ENCODE peak calls at places on chromosome 5, in six cellular contexts. K is IMR-90, S is GM12878, E is ovary, O is heart left ventricle, D is lower leg skin. X is an unnamed sample.

GRCh38 chr5:98913911-98914310 is 14.9 kb downstream of the CHD1 start:
- DNase-seq in K (no peak), S (no peak), E (no peak), O (no peak), D (no peak), X (no peak)

GRCh38 chr5:119287547-119288073 is 68.2 kb upstream of the TNFAIP8 start:
- DNase-seq in K (peak; percentile 32), S (no peak), E (no peak), O (no peak), D (no peak), X (no peak)

GRCh38 chr5:33850100-33850594 is 41.6 kb downstream of the ADAMTS12 start:
- DNase-seq in K (peak; percentile 75), S (peak; percentile 99), E (no peak), O (no peak), D (no peak), X (peak; percentile 51)

GRCh38 chr5:147384346-147385193 is 125.3 kb downstream of the DPYSL3 start:
- DNase-seq in K (no peak), S (no peak), E (no peak), O (no peak), D (no peak), X (no peak)

GRCh38 chr5:157591766-157592165 is 16.2 kb upstream of the ADAM19 start:
- DNase-seq in K (no peak), S (no peak), E (no peak), O (no peak), D (no peak), X (no peak)

GRCh38 chr5:110288766-110289165 is 437.7 kb downstream of the TMEM232 start:
- DNase-seq in K (no peak), S (no peak), E (no peak), O (no peak), D (no peak), X (no peak)

GRCh38 chr5:168875839-168876238 is 296.7 kb upstream of the PANK3 start:
- DNase-seq in K (no peak), S (no peak), E (no peak), O (no peak), D (no peak), X (no peak)

GRCh38 chr5:55634204-55634785 is 77.8 kb downstream of the SLC38A9 start:
- DNase-seq in K (peak; percentile 15), S (no peak), E (no peak), O (peak; percentile 29), D (peak; percentile 31), X (peak; percentile 36)

GRCh38 chr5:66138572-66139116 is 5.5 kb upstream of the SREK1 start:
- DNase-seq in K (no peak), S (no peak), E (no peak), O (no peak), D (no peak), X (no peak)

DNA sequence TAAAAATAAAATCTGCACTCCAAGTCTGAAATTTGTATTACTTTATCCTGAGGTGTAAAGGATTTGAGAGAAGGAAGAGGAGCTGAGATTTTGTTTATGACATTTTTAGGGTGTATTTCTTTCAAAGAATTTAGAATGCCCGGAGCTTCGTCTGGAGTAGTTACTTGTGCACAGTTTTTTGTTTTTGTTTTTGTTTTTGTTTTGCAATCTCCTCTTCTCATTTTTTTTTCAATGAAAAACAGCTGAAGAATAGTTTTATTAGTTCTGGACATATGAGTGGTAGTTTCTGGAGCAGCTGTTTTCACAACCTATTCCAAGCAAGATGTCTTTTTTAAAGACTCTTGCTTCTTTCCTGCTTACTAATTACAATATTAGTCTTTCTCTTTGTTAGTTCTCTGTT is 408.2 kb upstream of the PTGER4 start:
- DNase-seq in K (no peak), S (no peak), E (no peak), O (no peak), D (no peak), X (no peak)
- TF ChIP-seq CTCF in K (no peak), S (no peak), E (no peak), O (no peak), D (no peak), X (no peak)

GRCh38 chr5:3331819-3332218 is 263.8 kb upstream of the IRX1 start:
- DNase-seq in K (no peak), S (no peak), E (no peak), O (no peak), D (no peak), X (no peak)
- TF ChIP-seq POLR2A in K (no peak), S (no peak), E (no peak), O (no peak), D (no peak), X (no peak)

DNA sequence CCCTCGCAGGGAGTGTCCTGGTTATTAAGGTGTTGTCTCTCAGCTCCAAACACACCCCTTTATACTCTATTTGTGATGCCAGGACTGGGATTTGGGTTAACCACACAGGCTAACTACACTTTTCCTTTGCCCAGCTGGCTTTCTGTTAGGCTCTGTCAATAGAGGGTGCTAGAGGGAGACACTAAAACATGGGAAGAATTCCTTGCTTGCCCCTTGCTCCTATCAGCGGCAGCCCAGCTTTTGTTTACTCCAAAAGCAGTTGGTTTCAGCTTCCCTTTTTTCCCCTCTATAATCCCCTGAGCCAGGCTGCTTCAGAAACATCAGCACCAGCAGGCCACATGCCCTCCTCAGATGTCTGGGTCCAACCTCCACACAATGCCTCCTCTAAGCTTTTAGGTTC is 297.1 kb downstream of the KCTD16 start:
- DNase-seq in K (peak; percentile 56), S (no peak), E (no peak), O (no peak), D (no peak), X (no peak)
- TF ChIP-seq CTCF in K (peak; percentile 72), S (no peak), E (no peak), O (no peak), D (no peak), X (no peak)

GRCh38 chr5:442335-443238 is at the start of gene EXOC3:
- DNase-seq in K (peak; percentile 56), S (no peak), E (peak; percentile 78), O (peak; percentile 75), D (no peak), X (peak; percentile 76)
- TF ChIP-seq POLR2A in K (peak; percentile 81), S (peak; percentile 91), E (peak; percentile 43), O (no peak), D (no peak), X (peak; percentile 61)

DNA sequence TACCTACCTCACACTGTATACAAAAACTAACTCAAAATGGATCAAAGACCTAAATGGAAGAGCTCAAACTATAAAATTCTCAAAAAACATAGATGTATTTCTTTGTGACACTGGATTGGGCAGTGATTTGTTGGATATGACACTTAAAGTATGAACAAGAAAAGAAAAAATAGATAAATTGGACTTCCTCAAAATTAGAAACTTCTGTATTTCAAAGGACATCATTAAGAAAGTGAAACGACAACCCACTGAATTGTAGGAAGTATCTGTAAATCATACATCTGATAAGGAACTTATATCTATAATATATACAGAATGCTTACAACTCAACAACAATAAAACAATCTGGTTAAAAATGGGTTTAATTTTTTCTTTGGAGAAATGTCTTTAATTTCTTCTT is 96.7 kb downstream of the NRG2 start:
- DNase-seq in K (no peak), S (no peak), E (no peak), O (no peak), D (no peak), X (no peak)
- TF ChIP-seq CTCF in K (no peak), S (no peak), E (no peak), O (no peak), D (no peak), X (no peak)

GRCh38 chr5:115840825-115841224 is 540 bp downstream of the ATG12 start:
- DNase-seq in K (no peak), S (no peak), E (no peak), O (no peak), D (no peak), X (no peak)

GRCh38 chr5:115842089-115842881 is 550 bp downstream of the AP3S1 start:
- DNase-seq in K (no peak), S (no peak), E (no peak), O (no peak), D (no peak), X (peak; percentile 14)

GRCh38 chr5:115843444-115844130 is 1.9 kb downstream of the AP3S1 start:
- DNase-seq in K (no peak), S (no peak), E (no peak), O (peak; percentile 30), D (no peak), X (no peak)

GRCh38 chr5:115842952-115843351 is 1.2 kb downstream of the AP3S1 start:
- DNase-seq in K (no peak), S (no peak), E (no peak), O (no peak), D (no peak), X (no peak)

GRCh38 chr5:115841382-115842088 is at the start of the genes AP3S1 and ATG12:
- DNase-seq in K (peak; percentile 91), S (peak; percentile 88), E (peak; percentile 92), O (peak; percentile 93), D (peak; percentile 92), X (peak; percentile 95)
- TF ChIP-seq POLR2A in K (peak; percentile 91), S (peak; percentile 93), E (peak; percentile 52), O (no peak), D (no peak), X (peak; percentile 95)

GRCh38 chr5:38497946-38498345 is 58.5 kb downstream of the LIFR start:
- DNase-seq in K (peak; percentile 31), S (no peak), E (no peak), O (no peak), D (no peak), X (no peak)
- TF ChIP-seq CTCF in K (no peak), S (no peak), E (no peak), O (no peak), D (no peak), X (no peak)